ENCODE peak calls at places on chromosomes 7 and 10, in four cellular contexts. H is HEK293T, Q is T-cell, B is iPS-NIHi11. X is an unnamed sample.

GRCh38 chr7:29865526-29865925 is 59.2 kb downstream of the WIPF3 start:
- DNase-seq in B (no peak), H (no peak), Q (no peak), X (peak)

GRCh38 chr10:3147117-3147820 is 25.3 kb downstream of the PITRM1 start:
- DNase-seq in H (no peak), B (no peak), Q (no peak), X (no peak)

GRCh38 chr10:114726820-114727271 is 68.8 kb upstream of the ABLIM1 start:
- DNase-seq in H (no peak), B (no peak), Q (no peak), X (no peak)

GRCh38 chr10:113683300-113683699 is 3.6 kb downstream of the CASP7 start:
- DNase-seq in H (no peak), Q (no peak), B (no peak), X (no peak)

GRCh38 chr10:56973766-56974165 is 612.7 kb upstream of the ZWINT start:
- DNase-seq in B (no peak), H (no peak), Q (no peak), X (no peak)

GRCh38 chr7:56033671-56034432 is 17.4 kb downstream of the PSPH start:
- DNase-seq in Q (peak), B (peak), H (peak), X (peak)

GRCh38 chr7:96823274-96823673 is 113.6 kb upstream of the SEM1 start:
- DNase-seq in H (no peak), Q (no peak), B (no peak), X (no peak)

GRCh38 chr7:99514050-99514449 is 9.6 kb downstream of the ZKSCAN5 start:
- DNase-seq in H (no peak), Q (no peak), B (no peak), X (no peak)

GRCh38 chr10:25017247-25017590 is 807 bp downstream of the THNSL1 start:
- DNase-seq in H (peak), Q (no peak), B (peak), X (no peak)

GRCh38 chr7:82362129-82362528 is 81.4 kb downstream of the CACNA2D1 start:
- DNase-seq in H (no peak), B (no peak), Q (no peak), X (no peak)

GRCh38 chr10:70930251-70931000 is 42.1 kb upstream of the PCBD1 start:
- DNase-seq in H (no peak), Q (no peak), B (no peak), X (no peak)

GRCh38 chr10:113103131-113103830 is 153.2 kb downstream of the TCF7L2 start:
- DNase-seq in H (no peak), Q (no peak), B (no peak), X (no peak)

GRCh38 chr10:70035531-70035930 is 17.1 kb upstream of the MACROH2A2 start:
- DNase-seq in B (no peak), H (no peak), Q (no peak), X (no peak)

GRCh38 chr7:135856356-135857144 is 107.9 kb upstream of the FAM180A start:
- DNase-seq in Q (no peak), H (no peak), B (no peak), X (no peak)

GRCh38 chr10:72340911-72341310 is 13.8 kb downstream of the DNAJB12 start:
- DNase-seq in H (no peak), Q (no peak), B (no peak), X (no peak)

GRCh38 chr7:156222611-156223010 is 410.3 kb upstream of the SHH start:
- DNase-seq in Q (no peak), B (no peak), H (no peak), X (no peak)

GRCh38 chr10:4131407-4132215 is 346.6 kb upstream of the KLF6 start:
- DNase-seq in B (no peak), H (no peak), Q (peak), X (no peak)

GRCh38 chr7:26061340-26062239 is 90.4 kb upstream of the NFE2L3 start:
- DNase-seq in H (peak), Q (peak), B (peak), X (peak)

GRCh38 chr7:136998495-136998894 is 130.0 kb downstream of the CHRM2 start:
- DNase-seq in B (no peak), Q (no peak), H (no peak), X (no peak)

GRCh38 chr10:58637372-58637771 is 124.7 kb downstream of the BICC1 start:
- DNase-seq in H (no peak), B (no peak), Q (no peak), X (no peak)

GRCh38 chr7:111796671-111797070 is 234.4 kb upstream of the IMMP2L start:
- DNase-seq in Q (no peak), B (no peak), H (no peak), X (no peak)

X was measured in T47D.